ENCODE peak calls at places on chromosomes 3 and 15, in five cellular contexts. J is CD4-positive, alpha-beta memory T cell; N is bronchial epithelial cell; D is body of pancreas; K is cardiac muscle cell. Q is an unnamed sample.

GRCh38 chr3:14791343-14791945 is 27.3 kb upstream of the FGD5 start:
- DNase-seq in N (peak; percentile 41), D (peak; percentile 56), K (peak; percentile 80), J (no peak), Q (peak; percentile 82)

GRCh38 chr3:50388021-50388719 is 28.8 kb upstream of the TMEM115 start:
- DNase-seq in N (no peak), J (no peak), K (peak; percentile 49), D (peak; percentile 74), Q (no peak)

GRCh38 chr15:83695246-83695645 is 41.3 kb downstream of the ADAMTSL3 start:
- DNase-seq in J (no peak), N (peak; percentile 14), K (peak; percentile 59), D (no peak), Q (no peak)

GRCh38 chr3:146019508-146019907 is 141.5 kb downstream of the PLOD2 start:
- DNase-seq in D (no peak), K (no peak), J (no peak), N (no peak), Q (no peak)

GRCh38 chr3:14143826-14144225 is 19.0 kb downstream of the TMEM43 start:
- DNase-seq in J (peak; percentile 46), D (peak; percentile 48), N (peak; percentile 91), K (no peak), Q (no peak)

GRCh38 chr15:50280271-50280670 is 14.7 kb upstream of the HDC start:
- DNase-seq in D (no peak), K (no peak), N (peak; percentile 62), J (no peak), Q (no peak)

GRCh38 chr15:75202251-75203016 is 752 bp downstream of the C15orf39 start:
- DNase-seq in D (peak; percentile 85), J (peak; percentile 93), N (no peak), K (peak; percentile 71), Q (peak; percentile 80)

GRCh38 chr15:80709542-80709941 is 14.4 kb downstream of the ABHD17C start:
- DNase-seq in N (peak; percentile 86), J (no peak), D (no peak), K (no peak), Q (no peak)

GRCh38 chr15:52112203-52112750 is 298 bp downstream of the BCL2L10 start:
- DNase-seq in D (peak; percentile 29), J (peak; percentile 50), N (no peak), K (peak; percentile 22), Q (peak; percentile 49)

GRCh38 chr15:74543583-74543982 is 2.6 kb downstream of the ARID3B start:
- DNase-seq in D (no peak), J (peak; percentile 57), K (no peak), N (peak; percentile 38), Q (no peak)

GRCh38 chr15:38521316-38521715 is 43.3 kb downstream of the RASGRP1 start:
- DNase-seq in K (no peak), J (no peak), D (no peak), N (no peak), Q (no peak)

GRCh38 chr3:186311431-186311830 is 50.6 kb downstream of the DGKG start:
- DNase-seq in D (no peak), K (no peak), N (no peak), J (no peak), Q (no peak)

GRCh38 chr15:41056810-41057209 is 59.3 kb downstream of the INO80 start:
- DNase-seq in K (no peak), J (no peak), N (no peak), D (no peak), Q (no peak)

GRCh38 chr15:57607570-57608000 is 15.9 kb downstream of the MYZAP start:
- DNase-seq in K (no peak), J (no peak), N (peak; percentile 84), D (peak; percentile 85), Q (no peak)